ENCODE peak calls at places on chromosome 18, in eight cellular contexts. G, U, K, I, H, M, J and C are unnamed samples.

GRCh38 chr18:32271649-32272324 is 81.9 kb downstream of the MEP1B start:
- DNase-seq in K (no peak), I (peak), H (no peak), J (peak), M (peak), U (no peak), G (no peak), C (peak)

GRCh38 chr18:41624461-41624860 is 330.6 kb upstream of the PIK3C3 start:
- DNase-seq in G (no peak), H (no peak), J (peak), K (no peak), U (no peak), M (no peak), I (peak), C (no peak)

GRCh38 chr18:39523281-39523680 is 1957.7 kb upstream of the CELF4 start:
- DNase-seq in U (no peak), K (no peak), I (peak), J (peak), H (no peak), M (no peak), G (no peak), C (no peak)

GRCh38 chr18:22559414-22560282 is 141.9 kb upstream of the CTAGE1 start:
- DNase-seq in U (no peak), I (peak), M (no peak), K (no peak), G (peak), H (no peak), J (peak), C (peak)

GRCh38 chr18:2984703-2985261 is 28.2 kb downstream of the LPIN2 start:
- DNase-seq in G (no peak), M (no peak), H (no peak), J (no peak), U (no peak), K (no peak), I (no peak), C (no peak)

GRCh38 chr18:48827321-48828200 is 123.2 kb downstream of the SMAD7 start:
- DNase-seq in K (no peak), J (peak), M (no peak), G (peak), H (no peak), I (peak), U (peak), C (no peak)

GRCh38 chr18:63107171-63107850 is 212.3 kb downstream of the BCL2 start:
- DNase-seq in U (no peak), M (no peak), J (no peak), I (no peak), G (no peak), K (no peak), H (no peak), C (peak)

GRCh38 chr18:12886498-12887126 is 2.6 kb upstream of the PTPN2 start:
- DNase-seq in M (no peak), I (no peak), J (peak), K (no peak), U (no peak), H (no peak), G (no peak), C (no peak)

GRCh38 chr18:11994346-11994707 is 13.0 kb downstream of the IMPA2 start:
- DNase-seq in I (peak), J (peak), H (no peak), M (no peak), U (no peak), K (no peak), G (no peak), C (no peak)

GRCh38 chr18:34624551-34624950 is 85.5 kb upstream of the DTNA start:
- DNase-seq in M (no peak), I (peak), U (no peak), J (no peak), K (no peak), G (no peak), H (no peak), C (no peak)

GRCh38 chr18:59715966-59716369 is 18.7 kb upstream of the CCBE1 start:
- DNase-seq in U (no peak), K (no peak), H (no peak), J (peak), G (no peak), I (peak), M (no peak), C (no peak)

GRCh38 chr18:69401475-69402218 is 959 bp downstream of the DOK6 start:
- DNase-seq in H (no peak), K (no peak), I (peak), J (peak), U (no peak), G (no peak), M (no peak), C (no peak)

GRCh38 chr18:36814994-36815393 is 13.8 kb downstream of the TPGS2 start:
- DNase-seq in G (no peak), J (no peak), K (no peak), U (no peak), I (no peak), H (no peak), M (no peak), C (no peak)

GRCh38 chr18:67035026-67035425 is 431.1 kb upstream of the CDH19 start:
- DNase-seq in I (no peak), M (no peak), U (no peak), J (no peak), G (no peak), K (no peak), H (no peak), C (no peak)

GRCh38 chr18:43060020-43060419 is 55.5 kb downstream of the RIT2 start:
- DNase-seq in G (no peak), H (no peak), J (no peak), K (no peak), I (peak), U (no peak), M (no peak), C (no peak)

GRCh38 chr18:8705941-8706544 is 687 bp downstream of the MTCL1 start:
- DNase-seq in J (no peak), I (no peak), H (no peak), M (no peak), G (no peak), U (no peak), K (no peak), C (no peak)

GRCh38 chr18:5979971-5980457 is 84.7 kb upstream of the TMEM200C start:
- DNase-seq in K (no peak), I (no peak), M (no peak), H (no peak), J (no peak), U (no peak), G (no peak), C (no peak)